ENCODE peak calls at places on chromosomes 13 and 19, in six cellular contexts. N is GM23338; C is ovary; V is naive thymus-derived CD8-positive, alpha-beta T cell; G is D341Med; A is omental fat pad. T is an unnamed sample.

GRCh38 chr13:101660711-101661110 is 208.2 kb downstream of the ITGBL1 start:
- DNase-seq in N (no peak), C (no peak), V (no peak), A (no peak), G (no peak), T (no peak)

GRCh38 chr19:13887039-13887438 is 10.1 kb downstream of the NANOS3 start:
- DNase-seq in G (no peak), N (no peak), V (no peak), C (no peak), A (no peak), T (no peak)

GRCh38 chr19:16380943-16381755 is 56.5 kb downstream of the KLF2 start:
- DNase-seq in C (peak), N (no peak), G (no peak), A (no peak), V (no peak), T (no peak)

GRCh38 chr19:7595466-7596133 is at the start of gene CAMSAP3:
- DNase-seq in V (peak), A (no peak), N (peak), G (peak), C (no peak), T (peak)

GRCh38 chr19:45323671-45324081 is 1.0 kb upstream of the CKM start:
- DNase-seq in N (peak), G (no peak), A (no peak), V (no peak), C (no peak), T (no peak)

GRCh38 chr13:114017028-114017630 is 43.3 kb upstream of the C13orf46 start:
- DNase-seq in V (no peak), N (peak), C (no peak), G (no peak), A (no peak), T (no peak)

GRCh38 chr19:47225746-47226425 is 5.1 kb downstream of the BBC3 start:
- DNase-seq in G (peak), A (peak), C (peak), N (peak), V (peak), T (no peak)

GRCh38 chr19:1417681-1418493 is 10.5 kb downstream of the DAZAP1 start:
- DNase-seq in C (no peak), V (no peak), A (no peak), N (no peak), G (no peak), T (no peak)

GRCh38 chr13:48043789-48044503 is 6.4 kb downstream of the NUDT15 start:
- DNase-seq in G (no peak), N (no peak), C (no peak), V (no peak), A (no peak), T (no peak)

GRCh38 chr19:11535792-11536595 is 2.7 kb upstream of the CNN1 start:
- DNase-seq in G (peak), N (peak), C (peak), V (peak), A (peak), T (peak)

GRCh38 chr19:51808333-51808986 is 13.5 kb downstream of the FPR3 start:
- DNase-seq in N (no peak), V (no peak), C (no peak), G (no peak), A (no peak), T (no peak)

GRCh38 chr13:51923983-51924539 is 62.3 kb downstream of the CCDC70 start:
- DNase-seq in A (no peak), G (no peak), C (no peak), N (peak), V (no peak), T (no peak)

GRCh38 chr13:18943721-18944391 is 237.8 kb downstream of the TUBA3C start:
- DNase-seq in A (no peak), G (no peak), V (no peak), C (no peak), N (no peak), T (no peak)

T was measured in retinal pigment epithelial cell.